ENCODE peak calls at places on chromosomes 12 and 14, in five cellular contexts. R is endodermal cell, M is adrenal gland, T is lower lobe of right lung, G is PC-9. X is an unnamed sample.

GRCh38 chr12:81141220-81141619 is 63.3 kb downstream of the ACSS3 start:
- DNase-seq in R (no peak), M (no peak), T (no peak), G (no peak), X (no peak)

GRCh38 chr12:48787791-48788521 is 933 bp downstream of the ADCY6 start:
- DNase-seq in R (no peak), M (no peak), T (no peak), G (no peak), X (no peak)

GRCh38 chr12:118467576-118467975 is 91.2 kb downstream of the SUDS3 start:
- DNase-seq in R (peak; percentile 34), M (no peak), T (no peak), G (no peak), X (no peak)

GRCh38 chr12:105338954-105339353 is 8.5 kb downstream of the C12orf75 start:
- DNase-seq in R (no peak), M (no peak), T (no peak), G (no peak), X (no peak)

GRCh38 chr12:95396849-95397498 is 77.0 kb upstream of the METAP2 start:
- DNase-seq in R (peak; percentile 14), M (no peak), T (no peak), G (no peak), X (no peak)

GRCh38 chr12:25884920-25885234 is 73.6 kb upstream of the RASSF8 start:
- DNase-seq in R (peak; percentile 74), M (no peak), T (no peak), G (no peak), X (no peak)

GRCh38 chr12:12224240-12224940 is 42.5 kb downstream of the LRP6 start:
- DNase-seq in R (no peak), M (no peak), T (no peak), G (no peak), X (no peak)

GRCh38 chr12:6872073-6873048 is 742 bp downstream of the SPSB2 start:
- DNase-seq in R (peak; percentile 99), M (peak; percentile 80), T (peak; percentile 90), G (peak; percentile 94), X (peak; percentile 80)

GRCh38 chr14:68282479-68283377 is 463.1 kb downstream of the RAD51B start:
- DNase-seq in R (no peak), M (no peak), T (no peak), G (no peak), X (no peak)

GRCh38 chr14:77158175-77158908 is 16.8 kb upstream of the ZDHHC22 start:
- DNase-seq in R (peak; percentile 84), M (peak; percentile 67), T (no peak), G (peak; percentile 69), X (no peak)

GRCh38 chr12:128455849-128456248 is 188.9 kb downstream of the TMEM132C start:
- DNase-seq in R (no peak), M (no peak), T (no peak), G (no peak), X (no peak)

GRCh38 chr12:6925543-6926279 is 2.0 kb upstream of the ATN1 start:
- DNase-seq in R (peak; percentile 96), M (peak; percentile 82), T (peak; percentile 70), G (peak; percentile 81), X (no peak)

GRCh38 chr12:11946161-11946560 is 124.6 kb upstream of the BCL2L14 start:
- DNase-seq in R (no peak), M (no peak), T (no peak), G (no peak), X (no peak)

GRCh38 chr12:71718611-71719010 is 32.7 kb downstream of the TMEM19 start:
- DNase-seq in R (no peak), M (no peak), T (no peak), G (no peak), X (no peak)

GRCh38 chr14:61498811-61499210 is 177.4 kb downstream of the PRKCH start:
- DNase-seq in R (no peak), M (no peak), T (no peak), G (no peak), X (no peak)

GRCh38 chr12:96034631-96035282 is 630 bp downstream of the LTA4H start:
- DNase-seq in R (peak; percentile 80), M (peak; percentile 50), T (peak; percentile 52), G (peak; percentile 12), X (no peak)

GRCh38 chr14:52834440-52834842 is 43.0 kb upstream of the GNPNAT1 start:
- DNase-seq in R (no peak), M (no peak), T (no peak), G (no peak), X (no peak)

GRCh38 chr12:131850856-131851559 is 22.8 kb downstream of the MMP17 start:
- DNase-seq in R (peak; percentile 93), M (peak; percentile 77), T (no peak), G (peak; percentile 83), X (no peak)

GRCh38 chr14:23147676-23148075 is 28.6 kb upstream of the CEBPE start:
- DNase-seq in R (no peak), M (peak; percentile 84), T (no peak), G (no peak), X (no peak)

GRCh38 chr14:38210168-38210567 is 2.5 kb downstream of the SSTR1 start:
- DNase-seq in R (peak; percentile 64), M (no peak), T (peak; percentile 45), G (no peak), X (peak; percentile 81)

GRCh38 chr12:128583453-128583852 is 240.3 kb downstream of the SLC15A4 start:
- DNase-seq in R (peak; percentile 88), M (no peak), T (no peak), G (no peak), X (no peak)

GRCh38 chr12:22046968-22047390 is 961 bp downstream of the CMAS start:
- DNase-seq in R (no peak), M (no peak), T (no peak), G (no peak), X (no peak)

GRCh38 chr12:24760162-24760561 is 188.7 kb downstream of the BCAT1 start:
- DNase-seq in R (no peak), M (no peak), T (no peak), G (no peak), X (no peak)

GRCh38 chr12:480831-481230 is 21.1 kb downstream of the B4GALNT3 start:
- DNase-seq in R (peak; percentile 54), M (no peak), T (no peak), G (no peak), X (no peak)

GRCh38 chr14:93186961-93187360 is 1.8 kb downstream of the LYSET start:
- DNase-seq in R (no peak), M (no peak), T (no peak), G (no peak), X (no peak)

GRCh38 chr14:93183596-93184317 is 940 bp downstream of the MOAP1 start:
- DNase-seq in R (no peak), M (no peak), T (no peak), G (no peak), X (no peak)

GRCh38 chr14:93185333-93185688 is 194 bp downstream of the LYSET start:
- DNase-seq in R (no peak), M (no peak), T (no peak), G (no peak), X (no peak)

GRCh38 chr14:93186461-93186860 is 1.3 kb downstream of the LYSET start:
- DNase-seq in R (no peak), M (no peak), T (no peak), G (no peak), X (no peak)

DNA sequence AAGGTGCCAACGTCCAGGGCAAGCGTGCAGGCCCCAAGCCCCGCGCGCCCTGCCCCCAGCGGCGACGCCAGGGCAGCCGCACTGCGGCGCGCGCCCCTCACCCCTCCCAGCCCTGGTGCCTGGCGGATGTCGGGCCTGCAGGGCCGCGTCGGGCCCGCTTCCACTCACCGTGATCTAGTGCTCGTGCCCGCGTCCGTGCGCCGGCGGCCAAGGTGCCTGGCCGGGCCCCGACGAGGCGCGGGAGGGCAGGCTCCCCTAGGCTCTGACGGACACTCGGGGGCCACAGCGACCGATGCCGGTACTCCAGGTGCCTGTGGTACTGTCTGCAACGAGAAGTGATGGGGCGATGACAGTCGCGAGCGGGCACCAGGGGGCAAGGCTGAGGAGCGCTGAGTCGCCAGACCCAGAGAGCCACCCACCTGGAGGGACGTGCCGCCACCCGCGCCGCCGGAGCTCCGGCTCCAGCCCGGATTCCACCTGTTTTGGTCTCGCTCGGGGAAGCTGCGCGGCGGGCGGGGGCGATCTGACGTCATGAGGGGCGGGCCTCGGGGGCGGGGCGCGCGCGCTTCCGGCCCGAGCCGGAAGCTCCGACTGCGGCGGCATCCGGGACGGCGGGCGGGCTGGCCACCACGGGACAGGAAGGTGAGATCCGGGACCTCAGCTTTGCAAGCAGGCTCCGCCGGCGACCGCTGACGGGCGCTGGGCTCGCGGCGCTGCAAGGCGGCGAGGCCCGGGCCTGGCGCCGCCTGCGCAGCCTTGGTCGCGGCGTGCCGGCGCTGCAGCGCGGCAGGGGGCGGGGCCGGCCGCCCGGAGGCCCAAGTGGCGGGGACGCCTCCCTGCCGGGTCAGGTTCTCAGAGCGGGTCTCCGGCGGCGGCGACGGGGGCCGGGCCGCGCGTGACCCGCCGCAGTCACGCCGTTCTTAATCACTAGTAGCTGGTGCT is at the start of the genes LYSET and MOAP1:
- DNase-seq in R (peak; percentile 96), M (peak; percentile 91), T (peak; percentile 93), G (peak; percentile 73), X (peak; percentile 92)
- TF ChIP-seq CTCF in R (peak; percentile 68), M (peak; percentile 41), T (peak; percentile 42), G (no peak), X (peak; percentile 42)

GRCh38 chr14:54715811-54716210 is 148.9 kb downstream of the SAMD4A start:
- DNase-seq in R (no peak), M (no peak), T (no peak), G (no peak), X (no peak)
- H3K4me1 ChIP-seq in R (no peaks in the 10 kb centered on the region), M (peaks cover 14% of the 10 kb centered on the region), T (peaks cover 41% of the 10 kb centered on the region), G (no peaks in the 10 kb centered on the region), X (peaks cover 4% of the 10 kb centered on the region)

GRCh38 chr12:92444763-92445162 is 258.0 kb upstream of the PLEKHG7 start:
- DNase-seq in R (no peak), M (peak; percentile 25), T (no peak), G (no peak), X (no peak)

GRCh38 chr12:92446082-92446460 is 256.7 kb upstream of the PLEKHG7 start:
- DNase-seq in R (no peak), M (no peak), T (no peak), G (no peak), X (no peak)

GRCh38 chr12:92440072-92440471 is 262.7 kb upstream of the PLEKHG7 start:
- DNase-seq in R (no peak), M (no peak), T (no peak), G (no peak), X (no peak)

GRCh38 chr12:92445253-92446081 is 257.3 kb upstream of the PLEKHG7 start:
- DNase-seq in R (no peak), M (no peak), T (no peak), G (no peak), X (no peak)

GRCh38 chr12:92442782-92443181 is 260.0 kb upstream of the PLEKHG7 start:
- DNase-seq in R (no peak), M (no peak), T (no peak), G (no peak), X (no peak)
- H3K9me3 ChIP-seq in R (no peaks in the 10 kb centered on the region), M (no peaks in the 10 kb centered on the region), T (no peaks in the 10 kb centered on the region), G (no peaks in the 10 kb centered on the region), X (no peaks in the 10 kb centered on the region)

DNA sequence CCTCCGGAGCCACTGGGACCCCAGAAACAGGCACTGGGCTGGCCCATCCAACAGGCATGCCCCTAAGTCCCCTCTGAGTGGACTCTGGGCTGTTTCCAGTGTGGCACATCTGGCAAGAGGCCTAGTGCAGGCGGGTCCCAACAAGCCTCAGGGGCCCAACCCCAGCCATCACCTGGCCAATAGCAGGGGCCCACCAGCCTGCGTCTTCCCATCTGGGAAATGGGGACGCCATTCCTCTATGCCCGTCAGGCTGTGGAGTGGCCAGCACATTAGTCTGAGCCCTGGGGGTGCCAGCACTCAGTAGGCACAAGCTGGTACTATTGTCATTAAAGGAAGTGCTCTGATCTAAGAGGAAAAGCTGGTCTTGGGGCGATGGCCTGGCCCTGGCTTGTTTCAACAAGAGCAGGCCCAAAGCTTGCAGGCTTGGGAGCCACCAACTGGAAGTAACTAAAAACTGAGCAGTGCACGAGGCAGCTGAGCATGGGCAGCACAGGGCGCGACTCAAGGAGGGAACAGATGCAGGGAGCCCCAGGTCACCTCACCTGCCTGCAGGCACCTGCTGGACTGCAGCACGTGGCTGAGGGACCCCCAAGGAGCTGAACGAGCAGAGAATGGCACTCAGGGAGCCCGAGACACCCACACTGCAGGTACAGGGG is 8.4 kb downstream of the DEGS2 start:
- DNase-seq in R (no peak), M (no peak), T (no peak), G (no peak), X (no peak)
- TF ChIP-seq CTCF in R (no peak), M (no peak), T (no peak), G (no peak), X (peak; percentile 29)